ENCODE peak calls at places on chromosomes 7 and 10, in eight cellular contexts. E is neuronal stem cell; T is stomach; O is SJSA1; W is aorta; X is tibial nerve; G is thoracic aorta; B is CD8-positive, alpha-beta memory T cell. U is an unnamed sample. For H3K36me3 and H3K9me3, the result is how much of the 10 kb centered on the place peaks cover.

GRCh38 chr7:72078301-72078700 is 333.8 kb downstream of the CALN1 start:
- DNase-seq in E (no peak), T (no peak), O (no peak), W (no peak), X (no peak), G (no peak), B (no peak), U (no peak)

GRCh38 chr10:35355971-35356724 is 19.8 kb downstream of the CCNY start:
- DNase-seq in E (no peak), T (no peak), O (no peak), W (no peak), X (no peak), G (no peak), B (no peak), U (no peak)

GRCh38 chr10:11573497-11573896 is 38.0 kb downstream of the USP6NL start:
- DNase-seq in E (peak), T (no peak), O (no peak), W (no peak), X (no peak), G (no peak), B (no peak), U (no peak)

GRCh38 chr10:50497758-50498157 is 126.0 kb downstream of the SGMS1 start:
- DNase-seq in E (no peak), T (no peak), O (no peak), W (no peak), X (no peak), G (no peak), B (no peak), U (no peak)

GRCh38 chr7:106717997-106718871 is 57.3 kb upstream of the CCDC71L start:
- DNase-seq in E (no peak), T (peak), O (peak), W (no peak), X (no peak), G (peak), B (peak), U (no peak)

GRCh38 chr7:51316262-51316665 is 345 bp downstream of the COBL start:
- DNase-seq in E (no peak), T (peak), O (no peak), W (no peak), X (no peak), G (no peak), B (no peak), U (no peak)

GRCh38 chr10:24556746-24557742 is 166.6 kb downstream of the ARHGAP21 start:
- DNase-seq in E (peak), T (no peak), O (peak), W (no peak), X (no peak), G (no peak), B (no peak), U (peak)

GRCh38 chr7:44291066-44291732 is 34.2 kb downstream of the CAMK2B start:
- DNase-seq in E (no peak), T (peak), O (peak), W (peak), X (peak), G (peak), B (no peak), U (no peak)

GRCh38 chr10:119896061-119896655 is 3.6 kb downstream of the SEC23IP start:
- DNase-seq in E (no peak), T (peak), O (no peak), W (no peak), X (no peak), G (no peak), B (no peak), U (no peak)

GRCh38 chr7:117810642-117811512 is 62.4 kb downstream of the CTTNBP2 start:
- DNase-seq in E (no peak), T (no peak), O (no peak), W (no peak), X (no peak), G (no peak), B (no peak), U (peak)

GRCh38 chr7:1246170-1246870 is 13.6 kb downstream of the UNCX start:
- DNase-seq in E (no peak), T (no peak), O (no peak), W (no peak), X (no peak), G (no peak), B (no peak), U (no peak)

GRCh38 chr7:129343099-129343700 is 91.0 kb upstream of the STRIP2 start:
- DNase-seq in E (no peak), T (no peak), O (no peak), W (no peak), X (no peak), G (no peak), B (peak), U (no peak)

GRCh38 chr7:71409550-71410157 is 277.7 kb downstream of the GALNT17 start:
- DNase-seq in E (no peak), T (no peak), O (no peak), W (no peak), X (no peak), G (no peak), B (no peak), U (no peak)

GRCh38 chr7:29274156-29275017 is 79.8 kb downstream of the CHN2 start:
- DNase-seq in E (no peak), T (no peak), O (no peak), W (no peak), X (no peak), G (no peak), B (no peak), U (no peak)

GRCh38 chr10:87794285-87794684 is 23.7 kb downstream of the ATAD1 start:
- DNase-seq in E (no peak), T (no peak), O (no peak), W (no peak), X (no peak), G (no peak), B (no peak), U (no peak)

GRCh38 chr10:83214178-83214577 is 925.1 kb upstream of the GHITM start:
- DNase-seq in E (no peak), T (no peak), O (no peak), W (no peak), X (no peak), G (no peak), B (no peak), U (no peak)

GRCh38 chr10:87593702-87594101 is 66.0 kb upstream of the PAPSS2 start:
- DNase-seq in E (no peak), T (no peak), O (no peak), W (no peak), X (no peak), G (no peak), B (no peak), U (no peak)

GRCh38 chr7:82057476-82057875 is 287.6 kb upstream of the HGF start:
- DNase-seq in E (no peak), T (no peak), O (no peak), W (no peak), X (no peak), G (no peak), B (no peak), U (no peak)

GRCh38 chr10:11822031-11822756 is 962 bp upstream of the PROSER2 start:
- DNase-seq in E (no peak), T (no peak), O (no peak), W (no peak), X (no peak), G (no peak), B (no peak), U (no peak)

GRCh38 chr7:19116121-19117080 is 1.0 kb downstream of the TWIST1 start:
- DNase-seq in E (peak), T (no peak), O (peak), W (peak), X (no peak), G (no peak), B (no peak), U (no peak)

GRCh38 chr10:117541405-117541908 is 1.1 kb upstream of the EMX2 start:
- DNase-seq in E (peak), T (no peak), O (no peak), W (no peak), X (no peak), G (no peak), B (no peak), U (no peak)

GRCh38 chr10:14560274-14560673 is 214.4 kb downstream of the FAM107B start:
- DNase-seq in E (no peak), T (peak), O (peak), W (no peak), X (no peak), G (no peak), B (no peak), U (no peak)

GRCh38 chr10:129617768-129618167 is 150.7 kb downstream of the MGMT start:
- DNase-seq in E (no peak), T (no peak), O (no peak), W (no peak), X (no peak), G (no peak), B (no peak), U (no peak)

GRCh38 chr10:93074137-93074596 is 474 bp downstream of the CYP26A1 start:
- DNase-seq in E (no peak), T (no peak), O (peak), W (no peak), X (no peak), G (no peak), B (no peak), U (no peak)

GRCh38 chr7:107961399-107961798 is 41.6 kb downstream of the LAMB1 start:
- DNase-seq in E (no peak), T (no peak), O (no peak), W (no peak), X (peak), G (no peak), B (no peak), U (no peak)

GRCh38 chr7:107958764-107959526 is 44.0 kb downstream of the LAMB1 start:
- DNase-seq in E (no peak), T (no peak), O (peak), W (no peak), X (no peak), G (no peak), B (no peak), U (no peak)

GRCh38 chr7:107959527-107959898 is 43.4 kb downstream of the LAMB1 start:
- DNase-seq in E (no peak), T (no peak), O (no peak), W (no peak), X (no peak), G (no peak), B (no peak), U (no peak)

GRCh38 chr7:107962817-107963216 is 40.1 kb downstream of the LAMB1 start:
- DNase-seq in E (no peak), T (no peak), O (no peak), W (no peak), X (no peak), G (no peak), B (no peak), U (no peak)

DNA sequence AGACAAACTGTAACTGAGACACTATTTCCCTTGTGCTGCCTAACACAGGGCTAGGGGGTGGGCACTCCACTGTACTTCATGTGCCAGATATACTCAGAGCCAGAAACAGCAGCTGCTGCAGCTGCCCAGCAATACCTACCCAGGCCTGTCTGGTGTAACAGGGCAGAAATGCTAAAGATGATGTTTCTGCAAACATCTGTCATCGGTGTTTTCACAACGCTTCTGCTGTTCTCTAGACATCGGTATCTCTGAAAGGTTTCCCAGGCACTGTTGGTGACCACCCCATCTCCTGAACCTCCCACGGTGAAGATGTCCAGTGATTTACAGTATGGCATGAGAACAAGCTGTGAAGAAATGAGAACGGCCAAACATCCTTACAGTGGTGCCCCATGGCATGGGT is 42.7 kb downstream of the LAMB1 start:
- DNase-seq in E (no peak), T (no peak), O (no peak), W (no peak), X (no peak), G (no peak), B (no peak), U (no peak)
- H3K36me3 ChIP-seq in E (under half), T (half or more), O (half or more), W (under half), X (under half), G (under half), B (under half), U (under half)

GRCh38 chr10:74289172-74289571 is 138.2 kb downstream of the ADK start:
- DNase-seq in E (no peak), T (no peak), O (no peak), W (no peak), X (no peak), G (no peak), B (no peak), U (no peak)
- H3K9me3 ChIP-seq in E (under half), T (under half), O (under half), W (under half), X (under half), G (under half), B (under half), U (under half)

DNA sequence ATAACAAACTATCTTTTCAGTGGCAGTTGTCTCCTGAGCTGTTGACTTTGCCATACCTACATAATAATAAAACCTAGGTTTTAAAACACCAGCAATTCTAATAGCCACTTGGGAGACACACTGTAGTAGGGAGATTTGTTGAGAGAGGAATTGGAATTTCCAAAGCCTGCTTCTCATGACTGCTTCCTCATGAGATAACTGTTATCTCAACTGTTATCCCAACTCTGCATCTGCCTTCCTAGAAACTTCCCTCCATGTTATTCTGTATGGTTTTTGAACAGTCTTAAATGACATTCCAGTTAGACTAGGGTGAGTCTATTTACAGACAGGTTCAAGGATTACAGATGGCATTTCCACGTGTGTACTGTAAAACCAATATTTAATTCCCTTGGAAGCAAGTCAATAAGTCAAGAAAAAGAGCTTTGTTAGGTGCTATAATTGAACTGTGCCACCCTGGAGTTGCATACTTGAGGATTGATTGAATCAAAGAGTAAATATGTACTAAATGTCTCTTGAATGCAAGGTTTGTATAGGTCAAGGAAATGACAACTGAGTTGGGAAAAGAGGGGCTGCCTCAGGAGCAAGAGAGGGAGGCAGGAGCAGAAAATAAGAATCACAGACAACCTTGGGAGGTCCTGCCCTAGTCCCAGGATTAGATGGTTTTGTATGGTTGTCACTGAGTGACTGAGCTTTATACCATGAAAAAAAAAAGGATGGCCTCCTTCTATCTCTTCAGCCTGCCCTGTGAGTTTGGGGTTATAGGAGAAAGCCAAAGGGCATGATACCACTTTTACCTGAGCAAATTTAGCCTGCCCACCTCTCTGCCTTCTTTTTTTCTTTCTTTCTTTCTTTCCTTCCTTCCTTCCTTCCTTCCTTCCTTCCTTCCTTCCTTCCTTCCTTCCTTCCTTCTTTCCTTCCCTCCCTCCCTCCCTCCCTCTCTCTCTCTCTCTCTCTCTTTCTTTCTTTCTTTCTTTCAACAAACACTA is 9.9 kb upstream of the TM9SF3 start:
- DNase-seq in E (no peak), T (no peak), O (no peak), W (no peak), X (no peak), G (no peak), B (no peak), U (no peak)
- H3K36me3 ChIP-seq in E (under half), T (under half), O (under half), W (under half), X (under half), G (under half), B (under half), U (under half)

GRCh38 chr10:131746241-131746711 is 154.5 kb upstream of the PPP2R2D start:
- DNase-seq in E (no peak), T (no peak), O (no peak), W (no peak), X (no peak), G (no peak), B (no peak), U (no peak)

GRCh38 chr10:131747791-131748190 is 153.0 kb upstream of the PPP2R2D start:
- DNase-seq in E (no peak), T (no peak), O (no peak), W (peak), X (no peak), G (no peak), B (no peak), U (no peak)

GRCh38 chr10:131745591-131745990 is 155.2 kb upstream of the PPP2R2D start:
- DNase-seq in E (no peak), T (no peak), O (no peak), W (no peak), X (no peak), G (no peak), B (no peak), U (no peak)

GRCh38 chr10:131747251-131747650 is 153.6 kb upstream of the PPP2R2D start:
- DNase-seq in E (no peak), T (no peak), O (no peak), W (peak), X (no peak), G (no peak), B (no peak), U (no peak)

GRCh38 chr10:131746785-131747184 is 154.0 kb upstream of the PPP2R2D start:
- DNase-seq in E (no peak), T (no peak), O (no peak), W (peak), X (no peak), G (no peak), B (no peak), U (no peak)
- H3K9me3 ChIP-seq in E (under half), T (under half), O (under half), W (under half), X (under half), G (under half), B (under half), U (under half)

GRCh38 chr10:822661-823367 is 108.7 kb downstream of the LARP4B start:
- DNase-seq in E (no peak), T (no peak), O (no peak), W (no peak), X (no peak), G (no peak), B (no peak), U (no peak)
- H3K36me3 ChIP-seq in E (half or more), T (half or more), O (half or more), W (under half), X (under half), G (under half), B (under half), U (under half)

DNA sequence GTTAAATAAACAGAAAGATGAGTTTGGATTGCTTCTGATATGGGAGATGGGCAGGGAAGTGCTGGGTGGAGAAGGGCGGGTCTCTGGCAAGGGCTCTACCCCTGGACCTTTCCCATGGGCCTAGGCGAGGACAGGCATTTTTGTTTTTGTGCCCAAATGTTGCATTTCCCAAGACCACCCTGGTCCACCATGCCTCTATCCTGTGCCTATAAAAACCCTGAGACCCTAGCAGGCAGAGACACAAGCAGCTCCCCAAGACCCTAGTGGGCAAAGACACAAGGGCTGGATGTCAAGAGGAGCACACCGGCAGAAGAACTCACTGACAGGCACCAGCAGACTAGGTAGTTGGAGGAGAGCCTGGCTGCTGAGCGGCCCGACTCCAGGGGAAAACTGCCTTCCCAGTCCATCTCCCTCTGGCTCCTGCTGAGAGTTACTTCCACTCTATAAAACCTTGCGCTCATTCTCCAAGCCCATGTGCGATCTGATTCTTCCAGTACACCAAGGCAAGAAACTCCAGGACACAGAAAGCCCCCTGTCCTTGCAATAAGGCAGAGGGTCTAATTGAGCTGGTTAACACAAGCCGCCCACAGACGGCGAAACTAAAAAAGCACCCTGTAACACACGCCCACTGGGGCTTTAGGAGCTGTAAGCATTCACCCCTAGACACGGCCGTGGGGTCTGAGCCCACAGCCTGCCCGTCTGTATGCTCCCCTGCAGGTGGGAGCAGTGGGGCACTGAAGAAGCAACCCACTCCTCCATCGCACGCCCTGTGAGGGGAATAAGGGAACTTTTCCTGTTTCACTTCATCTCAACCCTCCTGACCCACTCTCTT is 291.4 kb downstream of the PTPRN2 start:
- DNase-seq in E (no peak), T (peak), O (peak), W (no peak), X (no peak), G (no peak), B (no peak), U (no peak)
- H3K9me3 ChIP-seq in E (under half), T (under half), O (under half), W (under half), X (under half), G (under half), B (under half), U (under half)

GRCh38 chr10:48542471-48543210 is 62.2 kb downstream of the ARHGAP22 start:
- DNase-seq in E (no peak), T (peak), O (no peak), W (no peak), X (no peak), G (no peak), B (no peak), U (no peak)

GRCh38 chr10:48536916-48537890 is 67.7 kb downstream of the ARHGAP22 start:
- DNase-seq in E (no peak), T (peak), O (no peak), W (no peak), X (no peak), G (no peak), B (no peak), U (no peak)

GRCh38 chr10:48538611-48539010 is 66.3 kb downstream of the ARHGAP22 start:
- DNase-seq in E (no peak), T (no peak), O (no peak), W (no peak), X (no peak), G (no peak), B (no peak), U (no peak)

GRCh38 chr10:48543445-48543844 is 61.4 kb downstream of the ARHGAP22 start:
- DNase-seq in E (no peak), T (no peak), O (no peak), W (no peak), X (no peak), G (no peak), B (no peak), U (no peak)

DNA sequence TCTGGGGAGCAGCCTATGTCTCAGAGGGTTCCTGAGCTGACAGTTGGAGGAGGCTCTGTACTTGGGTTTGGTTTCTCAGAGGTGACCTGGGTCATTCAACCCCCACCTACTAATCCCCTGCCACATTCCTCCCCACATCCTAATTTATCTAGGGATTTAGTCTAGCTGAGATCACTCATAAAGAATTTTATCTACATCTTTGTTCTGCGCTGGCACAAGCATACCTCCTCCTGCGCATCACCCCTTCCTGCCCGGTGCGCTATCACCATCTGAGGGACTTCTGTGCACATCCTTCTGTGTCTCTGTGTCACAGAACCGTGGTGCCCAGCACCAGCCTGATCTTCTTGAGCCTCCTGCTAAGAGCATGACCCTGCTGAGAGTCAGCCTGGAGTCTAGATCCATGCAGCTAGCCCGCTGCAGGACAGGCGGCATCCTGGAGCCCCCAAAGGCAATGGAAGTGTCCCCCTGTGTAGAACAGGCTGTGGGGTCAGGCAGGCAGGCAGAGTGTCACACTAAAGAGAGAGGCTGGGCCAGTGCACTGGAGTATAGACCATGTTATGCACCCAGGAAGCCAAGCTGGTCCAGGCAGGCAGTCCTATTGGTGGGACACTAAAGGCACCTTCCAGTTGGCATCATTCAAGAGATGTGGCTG is 63.6 kb downstream of the ARHGAP22 start:
- DNase-seq in E (no peak), T (peak), O (no peak), W (no peak), X (no peak), G (no peak), B (no peak), U (no peak)
- H3K36me3 ChIP-seq in E (under half), T (under half), O (under half), W (under half), X (under half), G (under half), B (under half), U (under half)